ENCODE peak calls at places on chromosomes 12 and 14, in seven cellular contexts. W is sigmoid colon, P is GM12878, H is GM23338, U is stomach, K is upper lobe of left lung, N is breast epithelium. L is an unnamed sample.

GRCh38 chr14:75871181-75871880 is 110.5 kb downstream of the TGFB3 start:
- DNase-seq in H (no peak), U (no peak), K (no peak), P (no peak), N (no peak), W (no peak), L (no peak)

GRCh38 chr12:46661161-46661845 is 164.5 kb downstream of the SLC38A4 start:
- DNase-seq in N (no peak), U (no peak), H (peak; percentile 80), W (no peak), P (peak; percentile 48), K (no peak), L (peak; percentile 33)

GRCh38 chr14:92785601-92786426 is 8.3 kb upstream of the GOLGA5 start:
- DNase-seq in U (peak; percentile 55), K (no peak), W (no peak), P (no peak), H (peak; percentile 6), N (no peak), L (no peak)

GRCh38 chr12:31773867-31774266 is 45.0 kb upstream of the AMN1 start:
- DNase-seq in N (no peak), P (peak; percentile 57), K (no peak), H (no peak), W (no peak), U (no peak), L (no peak)

GRCh38 chr14:69281450-69282169 is 21.7 kb downstream of the GALNT16 start:
- DNase-seq in P (no peak), K (no peak), U (no peak), N (no peak), H (no peak), W (no peak), L (no peak)

GRCh38 chr12:109719123-109720022 is 5.7 kb downstream of the FAM222A start:
- DNase-seq in U (no peak), H (peak; percentile 77), K (no peak), N (no peak), P (no peak), W (no peak), L (no peak)

GRCh38 chr12:20305470-20305869 is 62.9 kb upstream of the PDE3A start:
- DNase-seq in U (no peak), K (no peak), P (no peak), N (no peak), H (no peak), W (no peak), L (no peak)

GRCh38 chr12:49489720-49490119 is 49.1 kb upstream of the KCNH3 start:
- DNase-seq in H (peak; percentile 67), K (no peak), N (no peak), W (no peak), P (no peak), U (no peak), L (no peak)

GRCh38 chr12:68831272-68831671 is 23.3 kb downstream of the MDM2 start:
- DNase-seq in N (no peak), U (no peak), W (no peak), H (peak; percentile 61), P (no peak), K (no peak), L (no peak)

GRCh38 chr12:77746108-77746507 is 84.6 kb upstream of the NAV3 start:
- DNase-seq in W (no peak), K (no peak), U (no peak), P (peak; percentile 83), H (no peak), N (no peak), L (no peak)

GRCh38 chr12:1691123-1692007 is 495 bp downstream of the ADIPOR2 start:
- DNase-seq in U (peak; percentile 46), W (peak; percentile 78), K (peak; percentile 92), N (no peak), P (no peak), H (peak; percentile 86), L (peak; percentile 21)

GRCh38 chr14:75125617-75126016 is 1.2 kb downstream of the NEK9 start:
- DNase-seq in H (no peak), K (no peak), P (no peak), N (no peak), U (no peak), W (no peak), L (no peak)

GRCh38 chr12:102631274-102631673 is 150.9 kb upstream of the IGF1 start:
- DNase-seq in H (no peak), P (no peak), U (no peak), K (no peak), N (no peak), W (no peak), L (no peak)

GRCh38 chr12:104546575-104546974 is 89.8 kb downstream of the CHST11 start:
- DNase-seq in N (no peak), W (no peak), H (no peak), K (no peak), U (no peak), P (no peak), L (peak; percentile 62)

GRCh38 chr12:47912575-47912974 is 7.8 kb upstream of the VDR start:
- DNase-seq in N (no peak), K (no peak), P (no peak), W (no peak), H (no peak), U (no peak), L (no peak)

GRCh38 chr14:89921346-89921745 is 33.2 kb downstream of the EFCAB11 start:
- DNase-seq in W (no peak), P (no peak), N (no peak), H (no peak), K (no peak), U (no peak), L (no peak)

GRCh38 chr14:104249706-104250105 is 111.3 kb downstream of the KIF26A start:
- DNase-seq in W (no peak), P (no peak), U (peak; percentile 20), N (no peak), K (no peak), H (no peak), L (no peak)

GRCh38 chr12:77049767-77050353 is 15.5 kb downstream of the E2F7 start:
- DNase-seq in W (no peak), H (peak; percentile 68), N (no peak), U (no peak), P (peak; percentile 44), K (no peak), L (peak; percentile 39)

GRCh38 chr14:96693986-96694385 is 103.2 kb upstream of the VRK1 start:
- DNase-seq in K (no peak), H (peak; percentile 51), P (no peak), W (no peak), U (no peak), N (no peak), L (no peak)

GRCh38 chr14:75821828-75822521 is 159.8 kb downstream of the TGFB3 start:
- DNase-seq in N (no peak), H (no peak), K (no peak), U (no peak), P (no peak), W (no peak), L (no peak)

GRCh38 chr14:61965030-61965745 is 203.0 kb downstream of the SNAPC1 start:
- DNase-seq in W (no peak), K (no peak), P (no peak), H (no peak), N (no peak), U (no peak), L (no peak)

GRCh38 chr14:77027538-77028383 is 747 bp downstream of the IRF2BPL start:
- DNase-seq in K (peak; percentile 93), H (peak; percentile 58), N (peak; percentile 81), P (no peak), W (peak; percentile 92), U (peak; percentile 64), L (peak; percentile 75)

GRCh38 chr12:97756066-97756701 is 293.6 kb downstream of the RMST start:
- DNase-seq in W (no peak), N (no peak), U (no peak), H (no peak), K (no peak), P (no peak), L (no peak)

DNA sequence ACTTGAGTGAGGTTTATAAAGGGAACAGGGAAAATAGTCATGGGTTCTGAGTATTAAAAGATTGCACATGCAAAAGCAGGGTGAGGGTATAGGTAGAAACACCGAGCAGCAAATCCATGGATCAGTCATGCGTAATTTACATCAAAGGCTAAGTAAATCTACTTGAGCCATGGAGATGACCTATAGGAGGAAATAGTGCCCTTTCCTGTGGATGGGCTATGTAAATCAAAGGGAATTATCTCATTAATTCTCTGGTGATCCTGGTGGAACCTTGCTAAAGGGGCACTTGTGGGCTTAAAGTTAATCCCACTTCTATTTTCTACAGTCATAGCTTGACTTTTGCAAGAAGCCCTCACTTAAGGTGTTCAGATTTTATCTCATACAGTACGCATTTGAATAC is 54.4 kb downstream of the BICDL1 start:
- DNase-seq in P (no peak), K (no peak), N (no peak), H (no peak), W (no peak), U (no peak), L (no peak)
- TF ChIP-seq POLR2AphosphoS5 in P (no peak), K (no peak), N (no peak), H (no peak), W (no peak), U (no peak), L (no peak)

DNA sequence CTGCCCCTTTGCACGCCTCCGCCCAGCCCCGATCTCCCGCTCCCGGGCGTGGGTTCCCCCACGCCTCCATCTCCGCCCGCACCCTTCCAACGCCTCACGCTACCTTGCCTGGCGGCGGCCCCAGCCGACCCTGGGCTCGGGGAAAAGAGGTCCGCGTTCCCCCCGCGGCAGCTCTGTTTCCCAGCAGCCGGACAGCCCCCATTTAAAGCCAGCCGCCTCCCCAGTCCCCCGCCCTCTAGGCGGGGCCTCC is at the start of gene PRIMA1:
- DNase-seq in U (no peak), P (no peak), K (no peak), W (no peak), N (no peak), H (no peak), L (no peak)
- H3K4me3 ChIP-seq in U (peak within 1 kb of the TSS; percentile 69), P (no peak within 1 kb of the TSS), K (peak within 1 kb of the TSS; percentile 41), W (peak within 1 kb of the TSS; percentile 62), N (peak within 1 kb of the TSS; percentile 53), H (peak within 1 kb of the TSS; percentile 86), L (peak within 1 kb of the TSS; percentile 51)

GRCh38 chr14:102338724-102339123 is 19.2 kb downstream of the ZNF839 start:
- DNase-seq in W (no peak), P (no peak), H (peak; percentile 30), K (no peak), U (no peak), N (no peak), L (no peak)

GRCh38 chr14:102344084-102344483 is 18.6 kb downstream of the CINP start:
- DNase-seq in K (no peak), H (no peak), N (no peak), P (no peak), W (no peak), U (no peak), L (no peak)

GRCh38 chr14:102344485-102344884 is 18.2 kb downstream of the CINP start:
- DNase-seq in N (no peak), K (no peak), H (no peak), U (no peak), P (no peak), W (no peak), L (no peak)

GRCh38 chr14:102342238-102342637 is 20.5 kb downstream of the CINP start:
- DNase-seq in P (no peak), U (no peak), W (no peak), N (no peak), K (no peak), H (no peak), L (no peak)

GRCh38 chr14:102341566-102341965 is 21.1 kb downstream of the CINP start:
- DNase-seq in U (no peak), H (no peak), K (no peak), W (no peak), N (no peak), P (no peak), L (no peak)
- H3K27ac ChIP-seq in U (no peak overlapping the region), H (no peak overlapping the region), K (no peak overlapping the region), W (no peak overlapping the region), N (no peak overlapping the region), P (no peak overlapping the region), L (no peak overlapping the region)

GRCh38 chr12:62640910-62641448 is 174.4 kb downstream of the MON2 start:
- DNase-seq in W (no peak), P (peak; percentile 27), K (no peak), N (no peak), U (no peak), H (no peak), L (no peak)
- TF ChIP-seq POLR2AphosphoS5 in W (no peak), P (no peak), K (no peak), N (no peak), U (no peak), H (no peak), L (no peak)